ENCODE peak calls at places on chromosomes 11 and 22, in ten cellular contexts. One of them, this sample, is unnamed. For H3K4me1 and H3K36me3, the result is how much of the 10 kb centered on the place peaks cover.

GRCh38 chr11:12008790-12009616 is 577 bp upstream of the DKK3 start:
- DNase-seq in HCT116: no peak
- DNase-seq in suprapubic skin: no peak
- DNase-seq in DND-41: no peak
- DNase-seq in colonic mucosa: no peak
- DNase-seq in CD4-positive, alpha-beta memory T cell: no peak
- DNase-seq in psoas muscle: peak
- DNase-seq in cardiac muscle cell: peak
- DNase-seq in mucosa of descending colon: no peak
- DNase-seq in stomach: peak
- DNase-seq in this sample: no peak

GRCh38 chr11:72135891-72136676 is 559 bp downstream of the FOLR3 start:
- DNase-seq in HCT116: no peak
- DNase-seq in suprapubic skin: no peak
- DNase-seq in DND-41: no peak
- DNase-seq in colonic mucosa: no peak
- DNase-seq in CD4-positive, alpha-beta memory T cell: no peak
- DNase-seq in psoas muscle: no peak
- DNase-seq in cardiac muscle cell: no peak
- DNase-seq in mucosa of descending colon: no peak
- DNase-seq in stomach: no peak
- DNase-seq in this sample: no peak

GRCh38 chr11:73750238-73750637 is 10.6 kb downstream of the RAB6A start:
- DNase-seq in HCT116: no peak
- DNase-seq in suprapubic skin: no peak
- DNase-seq in DND-41: no peak
- DNase-seq in colonic mucosa: peak
- DNase-seq in CD4-positive, alpha-beta memory T cell: no peak
- DNase-seq in psoas muscle: no peak
- DNase-seq in cardiac muscle cell: no peak
- DNase-seq in mucosa of descending colon: no peak
- DNase-seq in stomach: no peak
- DNase-seq in this sample: no peak

GRCh38 chr11:65290448-65291165 is 24.1 kb upstream of the CDC42EP2 start:
- DNase-seq in HCT116: no peak
- DNase-seq in suprapubic skin: peak
- DNase-seq in DND-41: no peak
- DNase-seq in colonic mucosa: peak
- DNase-seq in CD4-positive, alpha-beta memory T cell: no peak
- DNase-seq in psoas muscle: peak
- DNase-seq in cardiac muscle cell: peak
- DNase-seq in mucosa of descending colon: peak
- DNase-seq in stomach: peak
- DNase-seq in this sample: peak

GRCh38 chr11:46112961-46113617 is 8.2 kb downstream of the PHF21A start:
- DNase-seq in HCT116: peak
- DNase-seq in suprapubic skin: no peak
- DNase-seq in DND-41: peak
- DNase-seq in colonic mucosa: peak
- DNase-seq in CD4-positive, alpha-beta memory T cell: peak
- DNase-seq in psoas muscle: no peak
- DNase-seq in cardiac muscle cell: peak
- DNase-seq in mucosa of descending colon: no peak
- DNase-seq in stomach: no peak
- DNase-seq in this sample: no peak

GRCh38 chr22:48278620-48279464 is 1516.4 kb downstream of the TBC1D22A start:
- DNase-seq in HCT116: no peak
- DNase-seq in suprapubic skin: no peak
- DNase-seq in DND-41: no peak
- DNase-seq in colonic mucosa: no peak
- DNase-seq in CD4-positive, alpha-beta memory T cell: no peak
- DNase-seq in psoas muscle: no peak
- DNase-seq in cardiac muscle cell: no peak
- DNase-seq in mucosa of descending colon: no peak
- DNase-seq in stomach: no peak
- DNase-seq in this sample: no peak

GRCh38 chr11:123194308-123195181 is 503 bp downstream of the CLMP start:
- DNase-seq in HCT116: no peak
- DNase-seq in suprapubic skin: no peak
- DNase-seq in DND-41: no peak
- DNase-seq in colonic mucosa: no peak
- DNase-seq in CD4-positive, alpha-beta memory T cell: no peak
- DNase-seq in psoas muscle: peak
- DNase-seq in cardiac muscle cell: peak
- DNase-seq in mucosa of descending colon: no peak
- DNase-seq in stomach: no peak
- DNase-seq in this sample: no peak

GRCh38 chr22:50544078-50544745 is 1.5 kb upstream of the KLHDC7B start:
- DNase-seq in HCT116: no peak
- DNase-seq in suprapubic skin: peak
- DNase-seq in DND-41: peak
- DNase-seq in colonic mucosa: peak
- DNase-seq in CD4-positive, alpha-beta memory T cell: peak
- DNase-seq in psoas muscle: peak
- DNase-seq in cardiac muscle cell: peak
- DNase-seq in mucosa of descending colon: peak
- DNase-seq in stomach: peak
- DNase-seq in this sample: no peak

GRCh38 chr11:46778416-46778815 is 59.4 kb downstream of the F2 start:
- DNase-seq in HCT116: no peak
- DNase-seq in suprapubic skin: no peak
- DNase-seq in DND-41: no peak
- DNase-seq in colonic mucosa: no peak
- DNase-seq in CD4-positive, alpha-beta memory T cell: no peak
- DNase-seq in psoas muscle: no peak
- DNase-seq in cardiac muscle cell: no peak
- DNase-seq in mucosa of descending colon: no peak
- DNase-seq in stomach: no peak
- DNase-seq in this sample: no peak

GRCh38 chr11:118415739-118416068 is 14.3 kb downstream of the ATP5MG start:
- DNase-seq in HCT116: peak
- DNase-seq in suprapubic skin: no peak
- DNase-seq in DND-41: peak
- DNase-seq in colonic mucosa: peak
- DNase-seq in CD4-positive, alpha-beta memory T cell: no peak
- DNase-seq in psoas muscle: no peak
- DNase-seq in cardiac muscle cell: no peak
- DNase-seq in mucosa of descending colon: no peak
- DNase-seq in stomach: peak
- DNase-seq in this sample: no peak

GRCh38 chr11:57327721-57328120 is 3.0 kb upstream of the TNKS1BP1 start:
- DNase-seq in HCT116: no peak
- DNase-seq in suprapubic skin: no peak
- DNase-seq in DND-41: no peak
- DNase-seq in colonic mucosa: no peak
- DNase-seq in CD4-positive, alpha-beta memory T cell: no peak
- DNase-seq in psoas muscle: no peak
- DNase-seq in cardiac muscle cell: no peak
- DNase-seq in mucosa of descending colon: no peak
- DNase-seq in stomach: no peak
- DNase-seq in this sample: no peak

GRCh38 chr11:86947541-86947940 is 7.7 kb downstream of the FZD4 start:
- DNase-seq in HCT116: no peak
- DNase-seq in suprapubic skin: no peak
- DNase-seq in DND-41: no peak
- DNase-seq in colonic mucosa: no peak
- DNase-seq in CD4-positive, alpha-beta memory T cell: no peak
- DNase-seq in psoas muscle: no peak
- DNase-seq in cardiac muscle cell: no peak
- DNase-seq in mucosa of descending colon: no peak
- DNase-seq in stomach: no peak
- DNase-seq in this sample: no peak

GRCh38 chr22:46673677-46674236 is 53.6 kb downstream of the GRAMD4 start:
- DNase-seq in HCT116: no peak
- DNase-seq in suprapubic skin: no peak
- DNase-seq in DND-41: no peak
- DNase-seq in colonic mucosa: no peak
- DNase-seq in CD4-positive, alpha-beta memory T cell: no peak
- DNase-seq in psoas muscle: no peak
- DNase-seq in cardiac muscle cell: no peak
- DNase-seq in mucosa of descending colon: no peak
- DNase-seq in stomach: no peak
- DNase-seq in this sample: no peak
- H3K4me1 ChIP-seq in HCT116: under half
- H3K4me1 ChIP-seq in suprapubic skin: under half
- H3K4me1 ChIP-seq in DND-41: under half
- H3K4me1 ChIP-seq in colonic mucosa: under half
- H3K4me1 ChIP-seq in CD4-positive, alpha-beta memory T cell: under half
- H3K4me1 ChIP-seq in psoas muscle: under half
- H3K4me1 ChIP-seq in cardiac muscle cell: under half
- H3K4me1 ChIP-seq in mucosa of descending colon: under half
- H3K4me1 ChIP-seq in stomach: under half
- H3K4me1 ChIP-seq in this sample: under half

GRCh38 chr22:23446796-23447350 is 133.2 kb downstream of the IGLL1 start:
- DNase-seq in HCT116: no peak
- DNase-seq in suprapubic skin: no peak
- DNase-seq in DND-41: no peak
- DNase-seq in colonic mucosa: no peak
- DNase-seq in CD4-positive, alpha-beta memory T cell: no peak
- DNase-seq in psoas muscle: no peak
- DNase-seq in cardiac muscle cell: no peak
- DNase-seq in mucosa of descending colon: no peak
- DNase-seq in stomach: no peak
- DNase-seq in this sample: no peak

GRCh38 chr22:23452231-23453010 is 127.7 kb downstream of the IGLL1 start:
- DNase-seq in HCT116: no peak
- DNase-seq in suprapubic skin: no peak
- DNase-seq in DND-41: no peak
- DNase-seq in colonic mucosa: no peak
- DNase-seq in CD4-positive, alpha-beta memory T cell: no peak
- DNase-seq in psoas muscle: no peak
- DNase-seq in cardiac muscle cell: no peak
- DNase-seq in mucosa of descending colon: no peak
- DNase-seq in stomach: no peak
- DNase-seq in this sample: no peak

GRCh38 chr22:23453277-23453676 is 126.8 kb downstream of the IGLL1 start:
- DNase-seq in HCT116: no peak
- DNase-seq in suprapubic skin: no peak
- DNase-seq in DND-41: no peak
- DNase-seq in colonic mucosa: no peak
- DNase-seq in CD4-positive, alpha-beta memory T cell: no peak
- DNase-seq in psoas muscle: no peak
- DNase-seq in cardiac muscle cell: no peak
- DNase-seq in mucosa of descending colon: no peak
- DNase-seq in stomach: no peak
- DNase-seq in this sample: no peak

GRCh38 chr22:23450434-23450795 is 129.7 kb downstream of the IGLL1 start:
- DNase-seq in HCT116: no peak
- DNase-seq in suprapubic skin: no peak
- DNase-seq in DND-41: no peak
- DNase-seq in colonic mucosa: no peak
- DNase-seq in CD4-positive, alpha-beta memory T cell: no peak
- DNase-seq in psoas muscle: no peak
- DNase-seq in cardiac muscle cell: no peak
- DNase-seq in mucosa of descending colon: no peak
- DNase-seq in stomach: no peak
- DNase-seq in this sample: no peak
- H3K36me3 ChIP-seq in HCT116: under half
- H3K36me3 ChIP-seq in suprapubic skin: under half
- H3K36me3 ChIP-seq in DND-41: under half
- H3K36me3 ChIP-seq in colonic mucosa: under half
- H3K36me3 ChIP-seq in CD4-positive, alpha-beta memory T cell: under half
- H3K36me3 ChIP-seq in psoas muscle: under half
- H3K36me3 ChIP-seq in cardiac muscle cell: under half
- H3K36me3 ChIP-seq in mucosa of descending colon: under half
- H3K36me3 ChIP-seq in stomach: under half
- H3K36me3 ChIP-seq in this sample: under half

GRCh38 chr11:62391642-62392425 is 27.0 kb upstream of the SCGB1A1 start:
- DNase-seq in HCT116: no peak
- DNase-seq in suprapubic skin: peak
- DNase-seq in DND-41: no peak
- DNase-seq in colonic mucosa: no peak
- DNase-seq in CD4-positive, alpha-beta memory T cell: no peak
- DNase-seq in psoas muscle: no peak
- DNase-seq in cardiac muscle cell: no peak
- DNase-seq in mucosa of descending colon: peak
- DNase-seq in stomach: no peak
- DNase-seq in this sample: no peak

GRCh38 chr11:62392506-62392905 is 26.3 kb upstream of the SCGB1A1 start:
- DNase-seq in HCT116: no peak
- DNase-seq in suprapubic skin: peak
- DNase-seq in DND-41: no peak
- DNase-seq in colonic mucosa: no peak
- DNase-seq in CD4-positive, alpha-beta memory T cell: no peak
- DNase-seq in psoas muscle: no peak
- DNase-seq in cardiac muscle cell: no peak
- DNase-seq in mucosa of descending colon: no peak
- DNase-seq in stomach: no peak
- DNase-seq in this sample: no peak

GRCh38 chr11:62392944-62393628 is 25.7 kb upstream of the SCGB1A1 start:
- DNase-seq in HCT116: peak
- DNase-seq in suprapubic skin: peak
- DNase-seq in DND-41: no peak
- DNase-seq in colonic mucosa: no peak
- DNase-seq in CD4-positive, alpha-beta memory T cell: no peak
- DNase-seq in psoas muscle: no peak
- DNase-seq in cardiac muscle cell: no peak
- DNase-seq in mucosa of descending colon: peak
- DNase-seq in stomach: no peak
- DNase-seq in this sample: no peak

GRCh38 chr11:62394825-62395538 is 23.9 kb upstream of the SCGB1A1 start:
- DNase-seq in HCT116: peak
- DNase-seq in suprapubic skin: peak
- DNase-seq in DND-41: peak
- DNase-seq in colonic mucosa: peak
- DNase-seq in CD4-positive, alpha-beta memory T cell: peak
- DNase-seq in psoas muscle: peak
- DNase-seq in cardiac muscle cell: peak
- DNase-seq in mucosa of descending colon: peak
- DNase-seq in stomach: peak
- DNase-seq in this sample: no peak

DNA sequence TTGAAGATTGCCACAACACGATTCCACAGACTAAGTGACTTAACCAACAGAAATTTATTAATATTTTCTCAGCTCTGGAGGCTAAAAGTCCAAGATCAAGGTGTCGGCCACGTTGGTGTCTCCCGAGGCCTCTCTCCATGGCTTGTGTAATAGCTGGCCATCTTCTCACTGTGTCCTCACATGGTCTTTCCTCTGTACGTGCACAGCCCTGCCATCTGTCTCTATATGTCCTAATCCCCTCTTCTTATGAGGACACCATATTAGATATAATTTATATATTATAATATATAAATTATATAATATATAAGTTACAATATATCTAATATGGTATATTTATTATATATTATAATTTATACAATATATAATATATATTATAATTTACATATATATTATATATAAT is 25.1 kb upstream of the SCGB1A1 start:
- DNase-seq in HCT116: no peak
- DNase-seq in suprapubic skin: peak
- DNase-seq in DND-41: no peak
- DNase-seq in colonic mucosa: no peak
- DNase-seq in CD4-positive, alpha-beta memory T cell: no peak
- DNase-seq in psoas muscle: no peak
- DNase-seq in cardiac muscle cell: no peak
- DNase-seq in mucosa of descending colon: no peak
- DNase-seq in stomach: no peak
- DNase-seq in this sample: no peak
- H3K4me1 ChIP-seq in HCT116: under half
- H3K4me1 ChIP-seq in suprapubic skin: half or more
- H3K4me1 ChIP-seq in DND-41: under half
- H3K4me1 ChIP-seq in colonic mucosa: under half
- H3K4me1 ChIP-seq in CD4-positive, alpha-beta memory T cell: under half
- H3K4me1 ChIP-seq in psoas muscle: under half
- H3K4me1 ChIP-seq in cardiac muscle cell: under half
- H3K4me1 ChIP-seq in mucosa of descending colon: under half
- H3K4me1 ChIP-seq in stomach: under half
- H3K4me1 ChIP-seq in this sample: half or more

GRCh38 chr22:21615731-21616130 is 14.1 kb downstream of the YDJC start:
- DNase-seq in HCT116: no peak
- DNase-seq in suprapubic skin: no peak
- DNase-seq in DND-41: no peak
- DNase-seq in colonic mucosa: no peak
- DNase-seq in CD4-positive, alpha-beta memory T cell: no peak
- DNase-seq in psoas muscle: no peak
- DNase-seq in cardiac muscle cell: no peak
- DNase-seq in mucosa of descending colon: no peak
- DNase-seq in stomach: no peak
- DNase-seq in this sample: no peak
- H3K36me3 ChIP-seq in HCT116: under half
- H3K36me3 ChIP-seq in suprapubic skin: under half
- H3K36me3 ChIP-seq in DND-41: half or more
- H3K36me3 ChIP-seq in colonic mucosa: under half
- H3K36me3 ChIP-seq in CD4-positive, alpha-beta memory T cell: under half
- H3K36me3 ChIP-seq in psoas muscle: under half
- H3K36me3 ChIP-seq in cardiac muscle cell: under half
- H3K36me3 ChIP-seq in mucosa of descending colon: under half
- H3K36me3 ChIP-seq in stomach: half or more
- H3K36me3 ChIP-seq in this sample: under half